ENCODE peak calls at places on chromosomes 4 and X, in six cellular contexts. N, S, L, J, P and U are unnamed samples.

GRCh38 chr4:72977936-72978485 is 91.5 kb downstream of the COX18 start:
- DNase-seq in N (no peak), S (no peak), L (no peak), J (no peak), P (no peak), U (no peak)

GRCh38 chr4:116588783-116589182 is 496.6 kb downstream of the TRAM1L1 start:
- DNase-seq in N (no peak), S (no peak), L (no peak), J (no peak), P (no peak), U (no peak)

GRCh38 chr4:151426513-151426912 is 17.5 kb downstream of the FHIP1A start:
- DNase-seq in N (no peak), S (no peak), L (no peak), J (no peak), P (no peak), U (no peak)

GRCh38 chr4:102675142-102675541 is 85.6 kb downstream of the MANBA start:
- DNase-seq in N (no peak), S (peak), L (no peak), J (no peak), P (no peak), U (no peak)

GRCh38 chr4:27836505-27836904 is 975.9 kb downstream of the STIM2 start:
- DNase-seq in N (no peak), S (no peak), L (no peak), J (no peak), P (no peak), U (peak)

GRCh38 chr4:48944659-48945290 is 38.2 kb upstream of the OCIAD2 start:
- DNase-seq in N (no peak), S (no peak), L (peak), J (no peak), P (peak), U (no peak)

GRCh38 chrX:104565791-104566687 is at the start of gene IL1RAPL2:
- DNase-seq in N (no peak), S (peak), L (peak), J (no peak), P (peak), U (no peak)

GRCh38 chr4:114472269-114473032 is 126.2 kb upstream of the UGT8 start:
- DNase-seq in N (no peak), S (no peak), L (no peak), J (no peak), P (no peak), U (no peak)

GRCh38 chr4:161869511-161869910 is 294.3 kb downstream of the FSTL5 start:
- DNase-seq in N (no peak), S (no peak), L (no peak), J (no peak), P (no peak), U (no peak)

GRCh38 chrX:17009856-17010650 is 63.6 kb downstream of the REPS2 start:
- DNase-seq in N (no peak), S (no peak), L (peak), J (no peak), P (no peak), U (no peak)

GRCh38 chrX:3326721-3327120 is 19.7 kb downstream of the MXRA5 start:
- DNase-seq in N (no peak), S (no peak), L (no peak), J (no peak), P (no peak), U (peak)

GRCh38 chr4:60296381-60296780 is 903.7 kb upstream of the ADGRL3 start:
- DNase-seq in N (no peak), S (no peak), L (no peak), J (no peak), P (no peak), U (peak)